ENCODE peak calls at places on chromosomes 3 and 15, in five cellular contexts. S, R, V, W and J are unnamed samples.

GRCh38 chr3:162111861-162112260 is 615.3 kb downstream of the OTOL1 start:
- DNase-seq in V (no peak), W (no peak), S (no peak), R (no peak), J (no peak)

GRCh38 chr3:188905580-188905979 is 266.2 kb upstream of the TPRG1 start:
- DNase-seq in S (no peak), R (no peak), V (no peak), W (no peak), J (no peak)

GRCh38 chr3:53498993-53499641 is 4.7 kb downstream of the CACNA1D start:
- DNase-seq in V (no peak), R (no peak), W (no peak), S (no peak), J (no peak)

GRCh38 chr3:141426404-141427034 is 58.2 kb downstream of the ZBTB38 start:
- DNase-seq in S (peak; percentile 86), V (no peak), R (no peak), W (peak; percentile 49), J (no peak)

GRCh38 chr3:95215437-95215836 is 1152.6 kb downstream of the NSUN3 start:
- DNase-seq in R (no peak), S (no peak), V (no peak), W (no peak), J (no peak)

GRCh38 chr15:39587910-39588530 is 7.1 kb downstream of the THBS1 start:
- DNase-seq in R (no peak), V (no peak), S (no peak), W (no peak), J (no peak)

GRCh38 chr15:38521316-38521715 is 43.3 kb downstream of the RASGRP1 start:
- DNase-seq in S (no peak), V (no peak), R (no peak), W (no peak), J (no peak)

GRCh38 chr15:63041402-63041977 is 1.1 kb upstream of the TPM1 start:
- DNase-seq in W (no peak), V (no peak), S (no peak), R (no peak), J (no peak)

GRCh38 chr3:64161481-64161952 is 63.7 kb downstream of the PRICKLE2 start:
- DNase-seq in W (no peak), R (no peak), V (no peak), S (no peak), J (no peak)

GRCh38 chr3:40309925-40310635 is 573 bp downstream of the EIF1B start:
- DNase-seq in V (no peak), W (peak; percentile 78), S (peak; percentile 50), R (no peak), J (peak; percentile 82)

GRCh38 chr3:110318108-110318507 is 753.5 kb upstream of the NECTIN3 start:
- DNase-seq in S (peak; percentile 22), R (no peak), W (no peak), V (peak; percentile 4), J (no peak)

GRCh38 chr15:28109626-28110415 is 10.7 kb upstream of the OCA2 start:
- DNase-seq in W (no peak), S (no peak), R (no peak), V (no peak), J (peak; percentile 60)

GRCh38 chr3:188948658-188949400 is 222.9 kb upstream of the TPRG1 start:
- DNase-seq in R (peak; percentile 70), S (peak; percentile 100), V (no peak), W (no peak), J (no peak)

GRCh38 chr3:114519415-114519814 is 225.6 kb downstream of the TIGIT start:
- DNase-seq in R (no peak), W (no peak), V (no peak), S (peak; percentile 89), J (no peak)

GRCh38 chr3:168002786-168003368 is 92.8 kb downstream of the GOLIM4 start:
- DNase-seq in R (peak; percentile 93), S (peak; percentile 75), V (no peak), W (no peak), J (no peak)